ENCODE peak calls at places on chromosomes 1 and 21, in five cellular contexts. S is tibial nerve, X is lower lobe of right lung, N is AG10803, B is fibroblast of mammary gland. E is an unnamed sample.

GRCh38 chr1:160548960-160549664 is 26.1 kb upstream of the SLAMF6 start:
- DNase-seq in N (no peak), S (no peak), X (no peak), B (no peak), E (no peak)

GRCh38 chr1:1134300-1134961 is 18.5 kb upstream of the C1orf159 start:
- DNase-seq in S (no peak), N (no peak), B (no peak), X (no peak), E (no peak)

GRCh38 chr1:224212618-224213037 is 29.6 kb downstream of the DEGS1 start:
- DNase-seq in B (peak; percentile 15), S (no peak), X (peak; percentile 57), N (no peak), E (no peak)

GRCh38 chr1:30085814-30086770 is 637.3 kb downstream of the MATN1 start:
- DNase-seq in S (peak; percentile 34), X (peak; percentile 67), N (peak; percentile 33), B (peak; percentile 17), E (peak; percentile 47)

GRCh38 chr1:61162513-61163274 is 80.3 kb downstream of the NFIA start:
- DNase-seq in S (no peak), B (peak; percentile 29), N (no peak), X (no peak), E (no peak)

GRCh38 chr1:86868477-86868876 is 45.4 kb downstream of the SELENOF start:
- DNase-seq in S (no peak), X (no peak), B (peak; percentile 25), N (peak; percentile 18), E (no peak)

GRCh38 chr1:246215505-246215893 is 291.6 kb downstream of the SMYD3 start:
- DNase-seq in N (no peak), B (no peak), S (no peak), X (no peak), E (no peak)

GRCh38 chr1:107683683-107684082 is 281.3 kb downstream of the VAV3 start:
- DNase-seq in X (no peak), S (no peak), B (no peak), N (no peak), E (no peak)

GRCh38 chr21:21067375-21067774 is 69.2 kb downstream of the NCAM2 start:
- DNase-seq in N (no peak), S (no peak), X (no peak), B (no peak), E (no peak)

GRCh38 chr21:43333301-43334062 is 93.4 kb downstream of the SIK1 start:
- DNase-seq in S (peak; percentile 31), X (peak; percentile 79), N (peak; percentile 94), B (peak; percentile 84), E (no peak)

GRCh38 chr1:1942753-1943656 is 23.9 kb upstream of the TMEM52 start:
- DNase-seq in S (no peak), X (peak; percentile 44), N (no peak), B (no peak), E (no peak)

GRCh38 chr1:151198254-151199127 is at the start of gene PIP5K1A:
- DNase-seq in B (peak; percentile 97), S (peak; percentile 98), N (peak; percentile 98), X (peak; percentile 100), E (peak; percentile 99)

GRCh38 chr1:160789702-160790611 is 6.0 kb upstream of the LY9 start:
- DNase-seq in N (no peak), X (no peak), B (no peak), S (peak; percentile 28), E (no peak)

GRCh38 chr1:25810341-25811299 is 9.1 kb upstream of the MTFR1L start:
- DNase-seq in N (peak; percentile 43), B (peak; percentile 48), X (peak; percentile 84), S (peak; percentile 80), E (peak; percentile 65)

GRCh38 chr1:3052501-3052900 is 16.5 kb upstream of the PRDM16 start:
- DNase-seq in X (no peak), S (no peak), B (no peak), N (no peak), E (no peak)

GRCh38 chr1:47621977-47622376 is 184.1 kb downstream of the FOXD2 start:
- DNase-seq in X (no peak), B (no peak), S (no peak), N (no peak), E (no peak)

GRCh38 chr1:115980998-115981993 is 5.0 kb downstream of the SLC22A15 start:
- DNase-seq in S (no peak), B (peak; percentile 72), N (peak; percentile 69), X (no peak), E (no peak)

GRCh38 chr1:44405041-44405803 is at the start of gene RNF220:
- DNase-seq in B (peak; percentile 49), X (peak; percentile 64), N (peak; percentile 68), S (peak; percentile 42), E (peak; percentile 70)

GRCh38 chr1:44408181-44409018 is 3.3 kb downstream of the RNF220 start:
- DNase-seq in N (no peak), S (no peak), B (no peak), X (no peak), E (no peak)

GRCh38 chr1:44406761-44407429 is 1.8 kb downstream of the RNF220 start:
- DNase-seq in X (no peak), B (no peak), S (no peak), N (no peak), E (no peak)

GRCh38 chr1:44407430-44408180 is 2.5 kb downstream of the RNF220 start:
- DNase-seq in N (no peak), B (no peak), X (no peak), S (no peak), E (no peak)

GRCh38 chr1:44405804-44406743 is 1.0 kb downstream of the RNF220 start:
- DNase-seq in S (no peak), B (no peak), N (no peak), X (peak; percentile 54), E (peak; percentile 65)
- H3K4me3 ChIP-seq in S (peak overlapping the region; percentile 58), B (no peak overlapping the region), N (peak overlapping the region; percentile 50), X (peak overlapping the region; percentile 58), E (peak overlapping the region; percentile 53)

GRCh38 chr1:9410737-9411297 is 118.1 kb downstream of the SPSB1 start:
- DNase-seq in X (no peak), B (peak; percentile 65), S (peak; percentile 18), N (peak; percentile 92), E (no peak)

GRCh38 chr1:9416918-9417500 is 122.3 kb upstream of the SLC25A33 start:
- DNase-seq in N (no peak), X (no peak), S (no peak), B (no peak), E (no peak)

GRCh38 chr1:9413877-9414213 is 121.2 kb downstream of the SPSB1 start:
- DNase-seq in N (no peak), B (no peak), X (no peak), S (peak; percentile 60), E (no peak)

GRCh38 chr1:9416506-9416905 is 122.8 kb upstream of the SLC25A33 start:
- DNase-seq in X (no peak), N (no peak), B (no peak), S (no peak), E (no peak)

DNA sequence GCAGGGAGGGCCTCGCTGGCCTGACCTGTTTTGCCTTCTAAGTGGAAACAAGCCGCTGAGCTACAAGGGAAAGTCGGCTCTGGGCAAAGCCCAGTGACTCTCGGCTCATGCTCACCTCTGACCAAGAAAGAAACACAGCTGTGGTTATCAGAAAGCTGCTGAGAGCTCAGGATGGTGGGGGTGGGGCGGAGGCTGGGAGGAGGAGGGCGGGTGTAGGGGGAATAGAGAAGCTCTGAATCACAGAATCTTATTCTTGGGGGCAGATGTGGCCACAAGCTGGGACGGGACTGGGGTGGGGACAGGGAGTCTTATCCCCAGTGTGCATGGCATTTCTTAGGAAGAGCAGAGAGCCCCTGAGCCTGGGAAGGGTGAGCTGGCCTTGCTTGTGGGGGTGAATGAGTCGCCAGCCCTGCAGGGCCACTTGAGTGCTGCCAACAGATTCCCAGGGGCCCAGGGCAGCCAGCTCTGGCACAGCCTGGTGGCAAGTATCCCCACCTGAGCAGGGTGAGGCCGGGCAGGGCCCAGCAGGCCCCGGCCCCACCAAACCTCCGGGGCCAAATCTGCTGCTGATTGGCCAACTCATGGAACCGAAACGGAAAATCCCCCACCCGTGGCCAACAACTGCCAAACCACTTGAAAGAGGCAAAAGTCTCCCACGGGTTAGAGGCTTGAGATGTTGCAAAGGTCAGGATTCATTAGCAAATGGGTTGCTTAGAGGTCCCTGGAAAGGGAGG is 120.6 kb downstream of the SPSB1 start:
- DNase-seq in N (peak; percentile 91), X (peak; percentile 58), B (peak; percentile 94), S (no peak), E (peak; percentile 91)
- TF ChIP-seq CTCF in N (no peak), X (no peak), B (no peak), S (no peak), E (no peak)

GRCh38 chr1:9835758-9836631 is 12.2 kb upstream of the CLSTN1 start:
- DNase-seq in N (peak; percentile 32), X (no peak), B (peak; percentile 28), S (no peak), E (no peak)
- H3K4me3 ChIP-seq in N (no peak overlapping the region), X (no peak overlapping the region), B (no peak overlapping the region), S (no peak overlapping the region), E (no peak overlapping the region)

DNA sequence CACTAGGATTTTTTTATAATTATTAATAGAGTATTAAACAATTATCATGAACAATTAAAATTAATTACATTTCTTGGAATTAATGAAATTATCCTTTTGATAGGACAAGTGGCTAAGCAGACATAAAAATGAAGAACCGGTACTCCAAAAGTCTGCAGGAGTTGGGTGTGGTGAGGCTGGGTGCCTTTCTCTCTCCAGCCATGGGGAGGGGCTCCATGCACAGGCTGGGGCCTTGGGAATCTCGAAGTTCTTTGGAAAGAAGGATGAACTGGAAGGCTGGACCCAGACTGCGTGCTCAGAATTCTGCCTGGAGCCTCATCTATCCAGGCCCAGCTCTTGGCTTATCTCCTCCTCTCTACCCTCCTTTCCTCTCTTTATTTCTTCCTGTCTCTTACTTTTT is 94.1 kb downstream of the ACTL8 start:
- DNase-seq in B (peak; percentile 21), N (peak; percentile 20), X (no peak), S (no peak), E (no peak)
- TF ChIP-seq CTCF in B (peak; percentile 48), N (peak; percentile 67), X (no peak), S (no peak), E (no peak)

E was measured in tibial artery.